ENCODE peak calls at places on chromosome 4, in nine cellular contexts. N, A, R, T, P, L, V, E and H are unnamed samples.

GRCh38 chr4:79249879-79250503 is 75.9 kb downstream of the NAA11 start:
- DNase-seq in E (no peak), T (no peak), V (no peak), N (no peak), A (no peak), L (no peak), P (no peak), R (no peak), H (no peak)

GRCh38 chr4:84279678-84280077 is 219.4 kb downstream of the NKX6-1 start:
- DNase-seq in N (no peak), R (no peak), T (no peak), P (no peak), L (no peak), E (no peak), V (no peak), A (no peak), H (no peak)

GRCh38 chr4:137370206-137370633 is 162.1 kb downstream of the PCDH18 start:
- DNase-seq in E (peak), R (no peak), A (no peak), V (no peak), T (peak), P (no peak), N (no peak), L (no peak), H (no peak)

GRCh38 chr4:7303561-7303960 is 111.2 kb downstream of the SORCS2 start:
- DNase-seq in V (no peak), E (no peak), P (no peak), R (no peak), N (no peak), A (no peak), T (no peak), L (no peak), H (no peak)

GRCh38 chr4:186557061-186557460 is 1.7 kb upstream of the MTNR1A start:
- DNase-seq in L (no peak), V (no peak), A (no peak), N (no peak), R (no peak), E (no peak), T (no peak), P (no peak), H (no peak)

GRCh38 chr4:1987296-1987695 is 21.5 kb downstream of the NELFA start:
- DNase-seq in N (no peak), V (no peak), P (peak), T (no peak), L (no peak), E (no peak), R (no peak), A (no peak), H (no peak)

GRCh38 chr4:104890598-104890997 is 256.1 kb upstream of the TET2 start:
- DNase-seq in R (no peak), P (no peak), E (no peak), T (no peak), N (no peak), V (no peak), L (no peak), A (no peak), H (no peak)

GRCh38 chr4:10171055-10171454 is 54.5 kb upstream of the WDR1 start:
- DNase-seq in P (no peak), V (no peak), R (no peak), T (peak), L (no peak), A (no peak), E (no peak), N (peak), H (no peak)

GRCh38 chr4:7430965-7431695 is 3.6 kb downstream of the PSAPL1 start:
- DNase-seq in L (no peak), R (no peak), T (no peak), P (no peak), E (no peak), A (no peak), V (no peak), N (no peak), H (no peak)

GRCh38 chr4:39103291-39103690 is 41.3 kb downstream of the KLHL5 start:
- DNase-seq in V (no peak), E (no peak), T (peak), P (no peak), A (no peak), N (no peak), R (no peak), L (no peak), H (no peak)
- TF ChIP-seq CTCF in V (no peak), E (no peak), T (peak), P (no peak), A (no peak), N (no peak), R (no peak), L (no peak), H (no peak)

GRCh38 chr4:140755811-140756291 is 334 bp downstream of the TBC1D9 start:
- DNase-seq in V (peak), R (no peak), A (peak), L (peak), E (peak), T (peak), N (no peak), P (no peak), H (peak)

GRCh38 chr4:140754918-140755810 is 1.0 kb downstream of the TBC1D9 start:
- DNase-seq in T (no peak), V (no peak), R (no peak), L (no peak), E (no peak), N (peak), A (no peak), P (no peak), H (no peak)

GRCh38 chr4:140752669-140753068 is 3.5 kb downstream of the TBC1D9 start:
- DNase-seq in A (no peak), T (no peak), N (no peak), P (no peak), R (no peak), L (no peak), E (no peak), V (no peak), H (no peak)

GRCh38 chr4:140757220-140757607 is 1.0 kb upstream of the TBC1D9 start:
- DNase-seq in E (no peak), N (no peak), R (no peak), A (no peak), T (no peak), L (no peak), V (no peak), P (no peak), H (no peak)

GRCh38 chr4:140756292-140757219 is at the start of gene TBC1D9:
- DNase-seq in V (peak), P (no peak), A (peak), T (peak), L (peak), R (no peak), N (peak), E (peak), H (peak)
- TF ChIP-seq CTCF in V (no peak), P (no peak), A (peak), T (peak), L (no peak), R (no peak), N (no peak), E (no peak), H (no peak)

DNA sequence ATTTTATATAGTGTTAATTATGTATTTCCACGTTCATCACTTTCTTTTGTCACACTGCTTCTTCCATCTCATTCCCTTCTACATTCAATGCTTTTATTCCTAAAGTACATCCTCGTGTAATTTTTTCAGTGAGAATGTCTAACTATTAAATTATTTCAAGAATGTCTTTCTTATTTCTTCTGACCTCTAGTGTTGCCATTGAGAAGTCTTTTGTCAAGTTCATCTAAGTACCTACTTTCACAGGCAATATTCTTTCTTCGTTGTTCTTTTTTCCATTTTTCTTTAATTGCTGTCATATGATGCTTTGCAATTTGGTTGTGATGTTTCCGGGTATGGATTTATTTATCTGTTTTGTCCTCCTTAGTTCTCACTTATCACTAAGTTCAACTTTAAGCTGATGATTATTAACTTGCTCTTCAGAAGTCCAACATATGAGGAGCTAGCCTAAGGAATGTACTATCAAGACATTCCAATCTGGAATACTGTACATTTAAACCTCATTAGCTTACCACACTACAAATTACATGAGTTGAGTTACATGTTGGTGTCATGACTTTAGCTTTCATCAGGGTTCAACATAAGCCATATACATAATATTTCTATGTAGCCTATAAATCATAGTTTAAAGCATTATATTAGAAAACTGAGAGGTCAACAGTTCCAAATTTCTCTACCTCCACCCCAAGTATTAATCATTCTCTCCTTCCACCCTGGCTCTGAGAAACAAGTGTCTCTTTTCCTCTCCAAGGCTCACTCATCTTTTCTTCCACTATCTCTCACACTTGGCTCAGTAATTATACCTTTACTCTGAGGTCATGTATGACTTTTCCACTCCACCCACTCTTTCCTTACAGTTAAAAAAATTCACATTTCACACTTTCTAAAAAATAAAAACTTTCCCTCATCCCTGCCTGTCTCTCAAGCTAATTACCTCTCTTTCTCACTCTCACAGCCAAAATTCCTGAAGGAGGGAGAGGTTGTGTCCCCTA is 81.5 kb downstream of the COX18 start:
- DNase-seq in E (no peak), V (no peak), P (no peak), N (no peak), A (no peak), L (no peak), R (no peak), T (peak), H (no peak)
- TF ChIP-seq CTCF in E (no peak), V (no peak), P (no peak), N (no peak), A (no peak), L (no peak), R (no peak), T (peak), H (no peak)

GRCh38 chr4:30722916-30723270 is 2.7 kb downstream of the PCDH7 start:
- DNase-seq in N (peak), V (no peak), E (no peak), P (no peak), T (no peak), L (no peak), A (no peak), R (no peak), H (no peak)

GRCh38 chr4:30720656-30721352 is 635 bp downstream of the PCDH7 start:
- DNase-seq in T (peak), R (no peak), E (peak), P (no peak), V (peak), L (peak), N (peak), A (peak), H (peak)

GRCh38 chr4:30720021-30720655 is at the start of gene PCDH7:
- DNase-seq in T (peak), A (peak), N (peak), E (peak), R (no peak), P (no peak), L (peak), V (no peak), H (peak)

GRCh38 chr4:30722092-30722915 is 2.1 kb downstream of the PCDH7 start:
- DNase-seq in R (no peak), P (no peak), N (no peak), V (no peak), E (no peak), T (no peak), L (peak), A (no peak), H (no peak)

GRCh38 chr4:30721353-30722091 is 1.4 kb downstream of the PCDH7 start:
- DNase-seq in E (peak), L (peak), R (no peak), N (peak), P (peak), V (peak), T (peak), A (peak), H (peak)
- TF ChIP-seq CTCF in E (peak), L (peak), R (no peak), N (no peak), P (peak), V (peak), T (no peak), A (no peak), H (no peak)